ENCODE peak calls at places on chromosome 21, in four cellular contexts. K is NT2/D1, V is mesendoderm, C is spleen. I is an unnamed sample.

GRCh38 chr21:41406340-41406739 is 19.7 kb upstream of the MX1 start:
- DNase-seq in K (no peak), V (no peak), C (no peak), I (no peak)

GRCh38 chr21:43597052-43597451 is 62.2 kb downstream of the HSF2BP start:
- DNase-seq in K (no peak), V (peak; percentile 36), C (no peak), I (no peak)

GRCh38 chr21:32994305-32994704 is 31.4 kb upstream of the OLIG2 start:
- DNase-seq in K (peak; percentile 23), V (peak; percentile 22), C (no peak), I (no peak)

GRCh38 chr21:44648557-44649311 is 2.5 kb downstream of the KRTAP10-11 start:
- DNase-seq in K (no peak), V (no peak), C (no peak), I (no peak)

GRCh38 chr21:41761211-41762181 is 5.4 kb downstream of the RIPK4 start:
- DNase-seq in K (no peak), V (no peak), C (peak; percentile 85), I (peak; percentile 88)

GRCh38 chr21:23162213-23162946 is 2164.2 kb downstream of the NCAM2 start:
- DNase-seq in K (no peak), V (peak; percentile 60), C (no peak), I (no peak)

GRCh38 chr21:44516828-44517174 is 23.2 kb downstream of the KRTAP10-1 start:
- DNase-seq in K (no peak), V (no peak), C (peak; percentile 47), I (peak; percentile 34)

GRCh38 chr21:36310016-36310415 is 10.0 kb upstream of the MORC3 start:
- DNase-seq in K (no peak), V (no peak), C (peak; percentile 42), I (no peak)

I was measured in upper lobe of right lung.